ENCODE peak calls at places on chromosomes 4 and X, in eight cellular contexts. M is mucosa of descending colon; N is foreskin keratinocyte; U is left ventricle myocardium inferior; T is BJ; Z is amniotic stem cell; V is posterior cingulate gyrus; R is activated CD4-positive, alpha-beta T cell treated with anti-CD3 and anti-CD28 coated beads, Interleukin-2, amount 50 U/mL, for 24 hours. D is an unnamed sample.

GRCh38 chrX:53013291-53013690 is 35.3 kb upstream of the GPR173 start:
- DNase-seq in M (no peak), N (no peak), U (no peak), T (no peak), Z (no peak), V (no peak), R (no peak), D (no peak)

GRCh38 chr4:31160146-31160545 is 440.0 kb downstream of the PCDH7 start:
- DNase-seq in M (no peak), N (no peak), U (no peak), T (no peak), Z (no peak), V (no peak), R (no peak), D (no peak)

GRCh38 chr4:93384897-93385296 is 443.7 kb upstream of the ATOH1 start:
- DNase-seq in M (no peak), N (no peak), U (no peak), T (no peak), Z (no peak), V (no peak), R (no peak), D (no peak)

GRCh38 chr4:159232465-159233106 is 129.7 kb downstream of the RAPGEF2 start:
- DNase-seq in M (no peak), N (no peak), U (no peak), T (no peak), Z (no peak), V (no peak), R (no peak), D (no peak)

GRCh38 chrX:7926914-7927258 is 327 bp downstream of the PNPLA4 start:
- DNase-seq in M (no peak), N (no peak), U (no peak), T (no peak), Z (no peak), V (no peak), R (no peak), D (no peak)

GRCh38 chrX:130952266-130953043 is 49.4 kb upstream of the ENOX2 start:
- DNase-seq in M (no peak), N (no peak), U (no peak), T (no peak), Z (no peak), V (no peak), R (no peak), D (no peak)

GRCh38 chr4:134935320-134935719 is 733.7 kb upstream of the PABPC4L start:
- DNase-seq in M (no peak), N (no peak), U (no peak), T (no peak), Z (no peak), V (no peak), R (no peak), D (no peak)

GRCh38 chrX:66676990-66677389 is 38.1 kb upstream of the EDA2R start:
- DNase-seq in M (no peak), N (peak), U (no peak), T (peak), Z (peak), V (no peak), R (no peak), D (no peak)

GRCh38 chrX:2954541-2954940 is 25.4 kb upstream of the ARSD start:
- DNase-seq in M (no peak), N (no peak), U (no peak), T (no peak), Z (no peak), V (no peak), R (no peak), D (no peak)

GRCh38 chr4:65170768-65171514 is 499.3 kb downstream of the EPHA5 start:
- DNase-seq in M (no peak), N (no peak), U (no peak), T (no peak), Z (no peak), V (no peak), R (no peak), D (no peak)

GRCh38 chrX:136850441-136851175 is 29.9 kb downstream of the RBMX start:
- DNase-seq in M (no peak), N (no peak), U (no peak), T (no peak), Z (no peak), V (no peak), R (no peak), D (no peak)

GRCh38 chr4:80989921-80990544 is 40.5 kb upstream of the BMP3 start:
- DNase-seq in M (no peak), N (peak), U (no peak), T (no peak), Z (peak), V (no peak), R (peak), D (no peak)

GRCh38 chr4:100299019-100299418 is 108.8 kb upstream of the DDIT4L start:
- DNase-seq in M (no peak), N (peak), U (no peak), T (peak), Z (peak), V (no peak), R (no peak), D (no peak)

GRCh38 chr4:60683357-60683756 is 516.8 kb upstream of the ADGRL3 start:
- DNase-seq in M (no peak), N (peak), U (no peak), T (peak), Z (peak), V (no peak), R (no peak), D (no peak)

GRCh38 chrX:39935414-39936064 is 162.2 kb downstream of the BCOR start:
- DNase-seq in M (no peak), N (no peak), U (no peak), T (no peak), Z (no peak), V (no peak), R (no peak), D (no peak)

GRCh38 chr4:159070742-159071141 is 32.1 kb upstream of the RAPGEF2 start:
- DNase-seq in M (no peak), N (no peak), U (no peak), T (no peak), Z (no peak), V (peak), R (no peak), D (no peak)

D was measured in left cardiac atrium.